ENCODE peak calls at places on chromosomes 6 and 20, in six cellular contexts. Z, J, D, P, L and V are unnamed samples.

GRCh38 chr6:108453601-108454157 is 107.0 kb upstream of the FOXO3 start:
- DNase-seq in D (no peak), L (no peak), P (peak), J (no peak), Z (peak), V (no peak)

GRCh38 chr20:11255455-11255854 is 581.7 kb upstream of the JAG1 start:
- DNase-seq in L (no peak), P (no peak), D (no peak), Z (no peak), J (no peak), V (no peak)

GRCh38 chr6:32194825-32195651 is 2.6 kb upstream of the GPSM3 start:
- DNase-seq in J (no peak), D (peak), P (no peak), L (peak), Z (peak), V (peak)

GRCh38 chr6:159467473-159468041 is 225.5 kb downstream of the SOD2 start:
- DNase-seq in D (no peak), P (no peak), Z (peak), J (no peak), L (no peak), V (no peak)

GRCh38 chr20:17665756-17666155 is 16.3 kb downstream of the RRBP1 start:
- DNase-seq in P (no peak), L (no peak), J (no peak), Z (no peak), D (no peak), V (peak)

GRCh38 chr6:131390322-131390721 is 182.7 kb upstream of the ARG1 start:
- DNase-seq in L (no peak), J (no peak), D (no peak), P (no peak), Z (no peak), V (no peak)

GRCh38 chr6:17629824-17630510 is 29.9 kb downstream of the FAM8A1 start:
- DNase-seq in D (no peak), J (no peak), P (no peak), Z (no peak), L (no peak), V (no peak)

GRCh38 chr20:12564982-12565381 is 443.8 kb upstream of the SPTLC3 start:
- DNase-seq in L (no peak), P (no peak), J (no peak), Z (no peak), D (no peak), V (no peak)

DNA sequence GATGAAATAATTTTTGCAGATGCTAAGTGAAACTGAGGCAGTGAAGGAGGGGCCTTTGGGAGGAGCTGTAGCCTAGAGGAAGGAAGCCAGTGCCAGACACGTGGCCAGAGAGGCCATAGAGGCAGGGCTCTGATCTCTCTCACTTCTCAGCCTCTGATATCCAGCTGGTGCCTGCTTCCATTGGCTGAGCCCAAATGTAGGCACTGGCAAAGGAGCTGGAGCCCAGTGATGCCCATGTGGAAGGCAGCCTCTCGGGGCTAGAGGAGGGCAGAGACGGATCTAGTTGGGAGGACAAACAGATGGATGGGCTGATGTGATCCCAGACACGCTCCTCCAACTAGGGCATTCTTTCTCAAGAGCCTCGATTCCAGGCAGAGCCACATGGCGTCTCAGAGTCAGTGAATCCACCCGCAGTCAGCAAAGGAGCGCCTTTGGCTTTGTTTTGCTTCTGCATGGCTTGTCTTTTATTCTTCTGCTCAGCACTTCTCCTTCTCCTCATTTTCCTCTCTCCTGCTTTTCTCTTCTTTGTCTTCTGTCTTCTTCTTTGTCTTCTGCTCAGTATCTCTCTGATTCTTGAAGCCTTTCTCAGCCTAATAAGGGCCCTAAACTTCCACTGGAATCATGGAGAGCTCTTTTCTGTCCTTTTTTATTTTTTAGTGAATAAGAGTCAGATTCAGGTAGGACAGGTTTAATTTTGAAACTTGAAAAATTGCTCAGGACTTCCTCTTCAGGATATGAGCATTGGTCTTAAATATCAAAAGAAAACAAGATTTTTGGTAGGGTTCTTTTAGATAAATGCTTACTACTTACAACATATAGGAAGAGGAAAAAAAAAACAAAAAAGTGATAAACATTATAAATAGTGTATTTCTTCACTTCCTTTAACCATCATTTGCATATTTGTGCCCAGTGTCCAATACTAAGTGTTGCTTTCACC is 41.8 kb downstream of the CYP24A1 start:
- DNase-seq in L (no peak), D (no peak), J (no peak), Z (peak), P (no peak), V (no peak)
- H3K27ac ChIP-seq in L (no peak), D (peak), J (no peak), Z (peak), P (no peak), V (no peak)

GRCh38 chr6:3131695-3132094 is 13.2 kb downstream of the BPHL start:
- DNase-seq in D (no peak), P (no peak), J (no peak), Z (no peak), L (no peak), V (no peak)
- TF ChIP-seq CTCF in D (no peak), P (no peak), J (no peak), Z (no peak), L (no peak), V (no peak)

GRCh38 chr6:14553515-14553914 is 435.9 kb downstream of the CD83 start:
- DNase-seq in P (no peak), Z (no peak), J (no peak), D (no peak), L (no peak), V (no peak)

GRCh38 chr6:14550817-14551216 is 433.2 kb downstream of the CD83 start:
- DNase-seq in P (peak), J (no peak), D (no peak), Z (no peak), L (no peak), V (peak)

GRCh38 chr6:14555804-14556203 is 438.2 kb downstream of the CD83 start:
- DNase-seq in D (no peak), J (no peak), P (no peak), Z (no peak), L (no peak), V (no peak)

GRCh38 chr6:14550410-14550809 is 432.8 kb downstream of the CD83 start:
- DNase-seq in L (no peak), Z (no peak), J (no peak), D (no peak), P (no peak), V (no peak)

GRCh38 chr6:14552891-14553290 is 435.3 kb downstream of the CD83 start:
- DNase-seq in P (no peak), D (no peak), L (no peak), J (no peak), Z (no peak), V (no peak)
- H3K27ac ChIP-seq in P (no peak), D (no peak), L (no peak), J (no peak), Z (no peak), V (no peak)

DNA sequence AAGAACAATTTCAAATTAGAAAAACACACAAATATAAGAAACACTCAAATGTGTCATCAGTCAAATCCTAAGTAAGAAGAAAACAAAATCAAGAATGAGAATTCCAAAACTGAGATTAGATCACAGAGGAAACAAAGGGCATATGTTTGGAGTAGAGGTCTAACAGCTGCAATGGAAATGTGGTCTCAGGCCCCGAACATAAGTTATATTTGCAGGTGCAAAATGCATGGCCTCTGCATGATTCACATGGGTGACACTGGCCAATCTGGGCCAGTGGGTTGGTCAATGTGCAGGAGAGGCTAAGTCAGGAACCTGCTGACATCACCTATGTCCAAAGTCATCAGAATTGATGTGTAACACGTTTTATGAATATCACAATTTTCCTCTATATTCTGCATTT is 108.5 kb upstream of the MAP7 start:
- DNase-seq in P (no peak), Z (no peak), L (no peak), D (no peak), J (no peak), V (no peak)
- TF ChIP-seq CTCF in P (no peak), Z (no peak), L (no peak), D (no peak), J (no peak), V (no peak)

DNA sequence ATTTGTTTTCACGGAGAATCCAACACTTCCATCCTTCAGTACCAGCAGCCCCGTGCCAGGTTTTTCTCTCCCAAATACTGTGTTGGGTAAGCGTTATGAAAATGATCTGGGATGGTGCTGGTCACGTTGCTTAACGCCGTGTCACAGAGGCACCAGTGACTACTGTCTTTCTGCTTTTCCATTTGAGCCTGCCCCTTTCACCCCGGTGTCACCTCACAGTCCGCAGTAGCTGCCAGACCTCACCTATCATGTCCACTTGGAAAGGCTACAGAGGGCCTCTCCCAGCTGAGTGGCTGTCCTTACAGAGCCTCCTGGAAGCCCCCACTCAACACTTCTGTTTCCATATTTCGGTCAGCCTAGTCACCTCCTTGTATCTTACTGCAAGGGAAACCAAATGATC is 176.5 kb upstream of the ARID1B start:
- DNase-seq in J (no peak), Z (no peak), L (no peak), P (peak), D (no peak), V (no peak)
- H3K27ac ChIP-seq in J (peak), Z (no peak), L (no peak), P (peak), D (no peak), V (no peak)

GRCh38 chr6:110618591-110619267 is 142.3 kb upstream of the SLC22A16 start:
- DNase-seq in L (no peak), Z (no peak), J (no peak), D (peak), P (no peak), V (no peak)
- TF ChIP-seq CTCF in L (no peak), Z (peak), J (no peak), D (no peak), P (no peak), V (peak)

GRCh38 chr20:31604567-31605030 is 490 bp upstream of the ID1 start:
- DNase-seq in J (no peak), D (no peak), P (no peak), Z (no peak), L (no peak), V (no peak)

GRCh38 chr20:31605902-31606677 is 1.0 kb downstream of the ID1 start:
- DNase-seq in Z (peak), J (peak), L (peak), P (no peak), D (no peak), V (no peak)

GRCh38 chr20:31606678-31606927 is 1.5 kb downstream of the ID1 start:
- DNase-seq in L (no peak), D (no peak), Z (no peak), J (no peak), P (no peak), V (no peak)

GRCh38 chr20:31603822-31604566 is 1.1 kb upstream of the ID1 start:
- DNase-seq in Z (peak), D (peak), L (peak), J (peak), P (peak), V (peak)

GRCh38 chr20:31605031-31605901 is at the start of gene ID1:
- DNase-seq in D (peak), L (peak), J (peak), Z (peak), P (peak), V (peak)
- H3K27ac ChIP-seq in D (peak), L (peak), J (peak), Z (peak), P (peak), V (peak)

GRCh38 chr6:13101409-13101808 is 226.9 kb downstream of the TBC1D7 start:
- DNase-seq in J (no peak), P (no peak), D (no peak), Z (no peak), L (no peak), V (no peak)

GRCh38 chr6:13098006-13098405 is 230.3 kb downstream of the TBC1D7 start:
- DNase-seq in Z (no peak), D (no peak), P (no peak), J (no peak), L (no peak), V (no peak)

GRCh38 chr6:13098808-13099570 is 229.3 kb downstream of the TBC1D7 start:
- DNase-seq in P (no peak), D (no peak), J (no peak), L (no peak), Z (peak), V (no peak)

GRCh38 chr6:13101985-13102384 is 226.4 kb downstream of the TBC1D7 start:
- DNase-seq in L (no peak), J (no peak), P (no peak), D (no peak), Z (no peak), V (no peak)

GRCh38 chr6:13099771-13100170 is 228.6 kb downstream of the TBC1D7 start:
- DNase-seq in P (no peak), Z (no peak), J (no peak), D (no peak), L (no peak), V (no peak)
- TF ChIP-seq CTCF in P (no peak), Z (no peak), J (no peak), D (no peak), L (no peak), V (peak)

GRCh38 chr6:158028421-158028820 is 46.8 kb downstream of the SYNJ2 start:
- DNase-seq in J (peak), L (no peak), P (no peak), Z (no peak), D (no peak), V (no peak)
- H3K27ac ChIP-seq in J (peak), L (no peak), P (no peak), Z (peak), D (no peak), V (peak)